ENCODE peak calls at places on chromosome X, in ten cellular contexts. V, H, A, S, T, Q, M, J, K and F are unnamed samples.

GRCh38 chrX:70436380-70436779 is 8.3 kb upstream of the DLG3 start:
- DNase-seq in M (no peak), V (no peak), Q (no peak), H (no peak), J (no peak), S (no peak), K (peak), A (no peak), T (no peak), F (no peak)

GRCh38 chrX:115894087-115894486 is 276.5 kb upstream of the AGTR2 start:
- DNase-seq in T (no peak), S (no peak), A (peak), H (peak), Q (peak), V (peak), K (no peak), M (no peak), J (peak), F (peak)

GRCh38 chrX:149858592-149858991 is 22.4 kb upstream of the MAGEA8 start:
- DNase-seq in Q (no peak), K (no peak), V (no peak), J (no peak), T (no peak), H (no peak), M (no peak), S (no peak), A (peak), F (no peak)

GRCh38 chrX:48761674-48762471 is at the start of gene GLOD5:
- DNase-seq in J (peak), M (no peak), T (no peak), K (peak), V (no peak), S (no peak), A (no peak), H (peak), Q (peak), F (no peak)

GRCh38 chrX:17077349-17077748 is 130.9 kb downstream of the REPS2 start:
- DNase-seq in K (no peak), Q (no peak), S (no peak), T (no peak), A (no peak), H (no peak), M (no peak), J (no peak), V (no peak), F (no peak)

GRCh38 chrX:118560380-118560932 is 64.8 kb downstream of the DOCK11 start:
- DNase-seq in K (no peak), V (no peak), H (no peak), T (no peak), J (no peak), M (no peak), S (no peak), Q (no peak), A (no peak), F (no peak)

GRCh38 chrX:110944323-110944761 is 148.7 kb upstream of the CHRDL1 start:
- DNase-seq in J (peak), Q (no peak), T (no peak), H (peak), K (peak), M (no peak), S (peak), V (no peak), A (no peak), F (no peak)

GRCh38 chrX:150361777-150362351 is 1.3 kb upstream of the MAMLD1 start:
- DNase-seq in V (no peak), Q (no peak), M (no peak), H (no peak), S (no peak), K (peak), T (no peak), A (peak), J (no peak), F (no peak)

GRCh38 chrX:154051210-154051810 is 31.6 kb upstream of the IRAK1 start:
- DNase-seq in V (peak), J (peak), M (peak), S (peak), A (peak), T (no peak), Q (peak), H (peak), K (peak), F (no peak)